ENCODE peak calls at places on chromosomes 16 and 17, in four cellular contexts. Y is neuronal stem cell, E is H1, F is trophoblast cell. K is an unnamed sample.

GRCh38 chr17:13584701-13585080 is 17.0 kb downstream of the HS3ST3A1 start:
- DNase-seq in F (peak; percentile 71), E (no peak), Y (no peak), K (no peak)

GRCh38 chr16:64417711-64418227 is 704.1 kb downstream of the CDH11 start:
- DNase-seq in Y (no peak), F (no peak), E (no peak), K (peak; percentile 32)

GRCh38 chr17:61436995-61437704 is 15.1 kb upstream of the TBX4 start:
- DNase-seq in F (no peak), Y (no peak), E (no peak), K (no peak)

GRCh38 chr16:50841081-50841886 is 99.4 kb downstream of the CYLD start:
- DNase-seq in Y (no peak), E (no peak), F (peak; percentile 1), K (no peak)

GRCh38 chr17:68576811-68577551 is 24.2 kb downstream of the FAM20A start:
- DNase-seq in F (peak; percentile 96), E (no peak), Y (no peak), K (peak; percentile 19)

GRCh38 chr17:43845772-43846171 is 1.2 kb upstream of the CD300LG start:
- DNase-seq in E (no peak), F (no peak), Y (no peak), K (no peak)

GRCh38 chr17:1898332-1898731 is 68.5 kb downstream of the RPA1 start:
- DNase-seq in E (no peak), Y (no peak), F (no peak), K (no peak)

GRCh38 chr16:85055503-85056210 is 28.1 kb downstream of the KIAA0513 start:
- DNase-seq in Y (no peak), E (no peak), F (peak; percentile 19), K (peak; percentile 91)

GRCh38 chr16:78675312-78675711 is 575.9 kb downstream of the WWOX start:
- DNase-seq in Y (no peak), E (no peak), F (no peak), K (peak; percentile 93)

GRCh38 chr17:78252111-78252634 is 20.7 kb downstream of the TMEM235 start:
- DNase-seq in F (no peak), E (no peak), Y (no peak), K (no peak)

GRCh38 chr17:19876524-19877161 is 8.9 kb upstream of the ULK2 start:
- DNase-seq in F (peak; percentile 16), E (no peak), Y (no peak), K (no peak)

GRCh38 chr17:48505788-48506187 is 25.0 kb downstream of the HOXB1 start:
- DNase-seq in E (no peak), F (peak; percentile 88), Y (no peak), K (peak; percentile 98)

GRCh38 chr16:22300427-22301071 is 3.3 kb downstream of the POLR3E start:
- DNase-seq in E (no peak), F (peak; percentile 47), Y (no peak), K (peak; percentile 69)

GRCh38 chr17:76379275-76379641 is 5.2 kb upstream of the SPHK1 start:
- DNase-seq in F (no peak), Y (no peak), E (no peak), K (no peak)

GRCh38 chr17:29565643-29566472 is 979 bp downstream of the ABHD15 start:
- DNase-seq in E (no peak), Y (peak; percentile 20), F (peak; percentile 74), K (peak; percentile 43)

GRCh38 chr17:4986403-4986802 is 1.1 kb downstream of the CAMTA2 start:
- DNase-seq in Y (no peak), E (no peak), F (no peak), K (no peak)

GRCh38 chr17:38850374-38850773 is 3.1 kb downstream of the RPL23 start:
- DNase-seq in F (no peak), Y (no peak), E (no peak), K (no peak)

GRCh38 chr17:65850486-65850885 is 289.0 kb upstream of the AXIN2 start:
- DNase-seq in E (no peak), F (peak; percentile 34), Y (no peak), K (no peak)

GRCh38 chr16:24993722-24994686 is 21.2 kb downstream of the ARHGAP17 start:
- DNase-seq in F (peak; percentile 19), E (no peak), Y (no peak), K (peak; percentile 93)

GRCh38 chr16:67431805-67432476 is 1.0 kb downstream of the HSD11B2 start:
- DNase-seq in E (no peak), F (no peak), Y (peak; percentile 20), K (no peak)

GRCh38 chr17:73334771-73335513 is 23.1 kb upstream of the CDC42EP4 start:
- DNase-seq in Y (no peak), E (no peak), F (no peak), K (no peak)

GRCh38 chr17:18980682-18981384 is 23.7 kb downstream of the FAM83G start:
- DNase-seq in Y (no peak), E (no peak), F (peak; percentile 82), K (no peak)

GRCh38 chr17:30922235-30922993 is 669 bp downstream of the ADAP2 start:
- DNase-seq in Y (no peak), F (peak; percentile 17), E (no peak), K (peak; percentile 33)

GRCh38 chr17:58375216-58375615 is 23.2 kb upstream of the SUPT4H1 start:
- DNase-seq in F (no peak), E (no peak), Y (no peak), K (no peak)

GRCh38 chr17:77564278-77564920 is 394.1 kb upstream of the TNRC6C start:
- DNase-seq in F (no peak), Y (no peak), E (no peak), K (no peak)

GRCh38 chr17:13395346-13395745 is 206.4 kb downstream of the HS3ST3A1 start:
- DNase-seq in E (no peak), Y (no peak), F (no peak), K (no peak)

GRCh38 chr16:3674513-3675295 is 20.2 kb downstream of the DNASE1 start:
- DNase-seq in Y (no peak), F (no peak), E (no peak), K (no peak)

DNA sequence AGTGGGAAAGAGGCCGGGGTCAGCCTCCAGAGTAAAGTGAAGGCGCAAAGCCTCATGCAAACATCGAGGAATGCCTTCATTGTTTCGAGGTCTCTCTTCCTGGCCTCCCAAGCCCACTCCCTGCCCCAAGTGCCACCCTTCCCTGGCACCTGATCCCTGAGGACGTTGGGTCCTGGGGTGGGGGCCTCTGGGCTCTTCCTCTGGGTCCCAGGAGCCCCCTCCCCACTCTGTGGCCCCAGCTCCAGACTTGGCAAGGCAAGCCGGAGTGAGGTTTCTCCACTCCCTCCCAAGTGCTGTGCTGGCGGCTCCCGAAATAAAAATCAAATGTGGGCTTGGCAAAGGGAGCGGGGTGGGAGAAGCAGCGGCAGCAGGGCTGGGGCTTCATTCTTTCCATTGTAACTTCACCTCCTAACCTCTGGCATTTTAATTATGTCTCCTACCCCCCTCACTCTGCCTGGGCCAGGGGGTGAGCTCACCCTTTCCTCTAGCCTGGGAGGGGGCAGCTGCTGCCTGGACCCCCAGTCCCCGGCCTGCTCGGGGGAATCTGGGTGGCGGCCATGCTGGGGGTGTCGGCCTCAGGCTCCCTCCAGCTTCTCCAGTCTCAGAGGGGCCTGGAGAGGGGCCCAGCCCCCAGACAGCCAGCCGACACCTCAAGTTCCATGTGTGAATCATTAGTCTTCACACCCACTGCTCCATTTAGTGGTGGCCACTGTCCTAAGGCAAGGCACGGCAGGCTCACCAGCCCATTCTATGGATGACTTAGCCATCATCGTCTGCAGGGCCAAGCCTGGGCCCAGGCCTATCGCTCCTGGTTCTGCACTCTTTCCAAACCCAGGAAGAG is 14.6 kb upstream of the TMEM92 start:
- DNase-seq in E (no peak), F (no peak), Y (no peak), K (no peak)
- H2BK12ac ChIP-seq in E (no peak overlapping the region), F (peak overlapping the region; percentile 20), Y (peak overlapping the region; percentile 80), K (peak overlapping the region; percentile 45)

DNA sequence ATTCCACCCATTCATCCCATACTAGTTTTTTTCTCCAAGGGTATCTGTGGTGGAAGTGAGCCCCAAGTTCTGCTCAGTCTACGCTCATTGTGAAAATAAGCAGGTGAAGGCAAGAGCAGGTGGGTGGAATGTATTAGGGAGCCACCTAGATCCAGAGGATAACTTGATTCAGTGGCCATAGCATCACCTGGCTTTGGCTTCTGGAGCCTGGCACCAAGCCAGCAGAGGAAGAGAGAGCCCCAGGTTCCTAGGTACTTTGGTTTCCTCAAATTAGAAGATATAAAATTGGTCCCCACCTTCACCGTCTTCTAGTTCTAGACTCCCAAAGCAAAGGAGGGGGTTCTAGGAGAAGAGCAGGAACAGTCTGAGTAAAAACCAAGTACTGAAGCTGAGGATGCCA is 4.1 kb downstream of the FXR2 start:
- DNase-seq in F (no peak), Y (no peak), E (no peak), K (no peak)
- H3K4me3 ChIP-seq in F (no peak overlapping the region), Y (no peak overlapping the region), E (no peak overlapping the region), K (no peak overlapping the region)

DNA sequence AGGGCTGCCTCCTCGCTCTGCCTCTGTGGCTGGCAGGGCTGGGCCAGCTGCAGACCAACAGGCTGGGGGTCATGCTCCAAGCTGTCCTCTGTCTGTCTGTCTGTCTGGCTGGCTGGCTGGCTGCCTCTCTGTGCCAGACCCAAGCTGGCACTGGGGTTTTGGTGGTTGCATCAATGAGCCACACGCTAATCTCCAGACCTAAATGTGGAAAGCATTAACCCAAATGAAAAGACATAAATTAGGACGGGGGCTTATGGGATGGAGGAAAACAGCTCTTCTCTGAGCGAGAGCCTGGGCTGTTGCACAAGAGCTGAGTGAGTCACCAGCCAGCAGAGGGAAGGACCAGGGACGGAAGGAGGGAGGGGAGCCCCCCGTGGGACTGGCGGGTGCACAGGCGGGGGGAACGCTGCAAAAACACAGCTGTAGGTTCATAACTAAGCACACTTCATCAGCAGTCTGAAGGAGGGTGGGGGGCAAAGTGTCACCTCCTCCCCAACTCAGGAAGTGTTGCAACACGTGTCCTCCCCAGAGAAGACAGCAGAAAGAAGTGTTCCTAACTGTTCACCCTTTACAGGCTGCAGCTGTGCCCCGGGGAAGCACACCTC is 83.4 kb downstream of the GAS7 start:
- DNase-seq in F (peak; percentile 90), Y (no peak), E (no peak), K (peak; percentile 99)
- H2BK12ac ChIP-seq in F (peak overlapping the region; percentile 17), Y (no peak overlapping the region), E (peak overlapping the region; percentile 32), K (peak overlapping the region; percentile 93)

DNA sequence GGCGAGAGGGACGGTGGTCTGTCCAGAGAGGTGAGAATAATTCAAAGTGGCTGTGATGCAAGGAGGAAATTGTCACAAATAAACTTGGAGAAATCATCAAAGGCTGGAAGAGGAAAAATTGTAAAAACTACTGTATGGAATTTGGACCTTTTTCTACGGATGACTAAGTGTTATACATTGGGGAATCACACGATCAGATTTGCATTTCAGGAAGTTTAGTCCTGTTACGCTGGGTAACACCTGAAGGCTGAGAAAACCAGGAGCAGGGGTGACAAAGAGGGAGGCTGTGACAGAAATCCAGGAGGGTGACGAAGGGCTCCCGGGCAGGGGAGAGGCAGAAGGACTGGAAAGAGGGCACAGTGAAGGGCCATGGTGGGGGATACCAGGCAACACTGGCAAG is 511.7 kb downstream of the CDH13 start:
- DNase-seq in Y (no peak), F (no peak), E (no peak), K (no peak)
- H3K4me3 ChIP-seq in Y (no peak overlapping the region), F (no peak overlapping the region), E (no peak overlapping the region), K (no peak overlapping the region)

DNA sequence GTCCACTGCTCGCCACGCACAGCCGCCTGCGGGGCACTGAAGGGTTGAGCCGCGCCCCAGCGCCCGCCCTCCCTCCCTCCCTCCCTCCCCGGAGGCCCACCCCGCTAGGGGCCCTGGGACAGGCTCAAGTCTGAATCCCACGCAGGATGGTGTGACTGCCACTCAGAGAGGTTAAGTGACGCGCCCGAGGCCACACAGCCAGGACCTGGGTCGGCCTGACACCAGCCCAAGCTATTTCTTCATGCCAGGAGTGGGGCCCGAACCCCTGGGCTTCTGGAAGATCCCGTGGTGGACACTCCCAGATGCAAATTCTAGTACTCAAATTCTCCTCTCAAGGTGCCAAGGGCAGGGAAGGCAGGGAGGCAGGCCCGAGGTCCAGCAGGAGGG is 5.2 kb downstream of the IL17C start:
- DNase-seq in F (no peak), Y (no peak), E (no peak), K (no peak)
- H2BK12ac ChIP-seq in F (no peak overlapping the region), Y (no peak overlapping the region), E (no peak overlapping the region), K (no peak overlapping the region)

GRCh38 chr17:46002311-46002972 is 3.4 kb downstream of the STH start:
- DNase-seq in Y (peak; percentile 73), F (peak; percentile 90), E (peak; percentile 36), K (peak; percentile 63)
- H3K4me3 ChIP-seq in Y (no peak overlapping the region), F (no peak overlapping the region), E (no peak overlapping the region), K (no peak overlapping the region)

K was measured in mesenchymal stem cell.